ENCODE peak calls at places on chromosomes 5 and 9, in six cellular contexts. C is WTC11, K is K562, I is HepG2, A is H1, H is GM12878. B is an unnamed sample.

GRCh38 chr5:143016777-143017374 is 246.7 kb downstream of the ARHGAP26 start:
- DNase-seq in K (peak; percentile 54), I (no peak), A (no peak), C (peak; percentile 48), H (no peak), B (no peak)

GRCh38 chr5:145350501-145350900 is 484.6 kb downstream of the PRELID2 start:
- DNase-seq in A (no peak), H (no peak), K (no peak), I (no peak), C (no peak), B (no peak)

GRCh38 chr5:38755171-38755570 is 90.6 kb upstream of the OSMR start:
- DNase-seq in H (no peak), I (no peak), C (no peak), A (no peak), K (no peak), B (no peak)

GRCh38 chr9:14278291-14278721 is 35.6 kb downstream of the NFIB start:
- DNase-seq in H (no peak), I (peak; percentile 5), A (no peak), C (no peak), K (no peak), B (no peak)

GRCh38 chr5:154573011-154573410 is 95.0 kb upstream of the HAND1 start:
- DNase-seq in C (no peak), K (no peak), I (no peak), H (no peak), A (no peak), B (no peak)

GRCh38 chr5:33827885-33828284 is 63.9 kb downstream of the ADAMTS12 start:
- DNase-seq in K (no peak), I (no peak), A (no peak), C (no peak), H (no peak), B (no peak)

GRCh38 chr5:153672347-153673090 is 182.0 kb downstream of the GRIA1 start:
- DNase-seq in A (no peak), H (no peak), C (no peak), I (no peak), K (no peak), B (no peak)

GRCh38 chr9:91361294-91362201 is at the start of gene AUH:
- DNase-seq in I (peak; percentile 60), C (peak; percentile 87), K (peak; percentile 96), A (peak; percentile 47), H (peak; percentile 41), B (peak; percentile 40)

GRCh38 chr5:164844348-164844747 is 1338.9 kb downstream of the MAT2B start:
- DNase-seq in H (no peak), I (no peak), K (no peak), A (no peak), C (no peak), B (no peak)

GRCh38 chr9:108473209-108474112 is 382.3 kb downstream of the ACTL7B start:
- DNase-seq in H (no peak), A (no peak), K (no peak), C (no peak), I (no peak), B (no peak)

GRCh38 chr5:43110606-43111170 is 10.0 kb upstream of the ZNF131 start:
- DNase-seq in I (peak; percentile 43), H (no peak), A (no peak), C (peak; percentile 54), K (peak; percentile 37), B (peak; percentile 16)

GRCh38 chr5:116442095-116442534 is 132.5 kb downstream of the SEMA6A start:
- DNase-seq in K (no peak), C (no peak), H (no peak), I (no peak), A (no peak), B (no peak)
- TF ChIP-seq ATF3 in K (no peak), C (no peak), H (no peak), I (no peak), A (no peak), B (no peak)

GRCh38 chr9:38066167-38066906 is 2.7 kb downstream of the SHB start:
- DNase-seq in H (no peak), A (no peak), I (no peak), K (no peak), C (no peak), B (no peak)
- TF ChIP-seq ATF3 in H (no peak), A (no peak), I (no peak), K (no peak), C (no peak), B (no peak)

GRCh38 chr5:139863361-139863760 is 67.8 kb downstream of the PSD2 start:
- DNase-seq in I (no peak), C (no peak), A (no peak), K (no peak), H (no peak), B (no peak)
- TF ChIP-seq ATF3 in I (no peak), C (no peak), A (no peak), K (no peak), H (no peak), B (no peak)

DNA sequence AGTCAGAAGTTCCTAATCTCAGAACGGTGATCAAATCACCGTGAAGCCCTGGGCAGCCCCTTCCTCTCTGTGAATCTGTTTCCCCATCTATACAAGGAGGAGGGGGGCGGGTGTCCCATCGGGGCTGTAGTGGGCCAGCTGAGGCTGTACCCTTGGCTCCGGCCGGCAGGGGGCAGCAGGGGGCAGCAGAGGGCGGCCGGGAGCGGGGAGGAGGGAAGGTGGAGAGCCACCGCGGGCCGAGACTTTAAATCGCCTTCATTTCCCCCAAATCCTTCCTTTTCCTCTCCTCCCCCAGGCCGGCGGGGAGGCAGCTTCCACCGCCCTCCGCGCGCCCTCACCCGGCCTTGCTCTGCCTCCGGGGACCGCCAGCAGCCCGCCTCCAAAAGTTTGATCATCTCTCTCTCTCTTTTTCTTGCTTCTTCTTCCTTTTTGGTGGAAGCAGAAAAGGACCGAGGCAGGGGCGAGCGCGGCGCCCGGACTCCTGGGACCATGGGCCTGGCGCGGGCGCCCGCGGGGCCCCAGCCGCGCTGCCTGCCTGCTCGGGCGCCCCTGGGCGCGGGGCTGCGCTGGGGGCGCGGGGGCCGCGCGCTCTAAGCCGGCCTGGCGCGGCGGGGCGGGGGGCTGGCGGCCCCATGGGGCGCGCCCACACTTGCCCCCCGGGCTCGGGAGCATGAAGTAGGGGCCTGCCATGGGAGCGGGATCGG is at the start of gene COL27A1:
- DNase-seq in H (no peak), K (peak; percentile 85), I (peak; percentile 70), A (peak; percentile 49), C (peak; percentile 96), B (peak; percentile 19)
- TF ChIP-seq ATF3 in H (no peak), K (no peak), I (no peak), A (no peak), C (no peak), B (no peak)

GRCh38 chr9:764105-764524 is 77.4 kb upstream of the DMRT1 start:
- DNase-seq in I (peak; percentile 75), C (peak; percentile 75), K (peak; percentile 47), A (peak; percentile 67), H (no peak), B (peak; percentile 90)
- TF ChIP-seq ATF3 in I (no peak), C (no peak), K (no peak), A (no peak), H (no peak), B (no peak)

DNA sequence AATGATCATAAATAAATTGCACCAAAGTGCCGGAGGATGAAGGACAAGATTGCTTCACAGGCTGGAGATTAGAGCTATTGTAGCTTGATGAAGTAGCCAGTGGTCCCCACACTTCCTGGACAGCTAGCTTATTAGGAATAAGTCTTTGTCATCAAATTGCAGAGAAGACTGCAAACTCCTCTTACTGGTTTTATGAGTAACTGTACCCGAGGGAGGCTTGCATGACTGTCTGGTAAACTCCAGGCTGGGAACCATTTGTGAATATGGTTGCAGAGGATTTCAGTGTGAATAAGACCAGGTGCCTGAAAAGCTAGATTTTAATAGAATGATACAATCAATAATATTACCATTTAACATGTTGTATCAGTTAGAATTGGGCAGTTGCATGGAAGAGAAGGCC is 36.5 kb upstream of the SEMA5A start:
- DNase-seq in I (no peak), C (no peak), K (no peak), A (no peak), H (no peak), B (no peak)
- TF ChIP-seq ATF3 in I (no peak), C (no peak), K (no peak), A (no peak), H (no peak), B (no peak)

DNA sequence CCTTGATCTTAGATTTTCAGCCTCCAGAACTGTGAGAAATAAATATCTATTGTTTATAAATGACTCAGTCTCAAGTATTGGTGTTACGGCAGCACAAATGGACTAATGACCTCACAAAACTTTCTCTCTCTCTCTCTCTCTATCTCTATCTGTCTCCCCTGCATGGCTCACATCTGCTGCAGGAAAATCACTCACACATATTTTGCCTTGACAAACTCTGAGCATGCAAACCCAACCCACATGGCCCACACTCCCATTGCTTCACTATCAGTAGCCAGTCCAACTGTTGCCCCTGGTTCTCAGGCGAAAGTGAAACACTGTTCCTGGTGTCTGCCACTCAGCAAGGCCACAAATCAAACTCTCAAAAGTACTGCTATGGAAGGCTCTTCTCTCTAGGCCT is 66.4 kb upstream of the PIK3R1 start:
- DNase-seq in I (no peak), A (no peak), C (no peak), K (no peak), H (no peak), B (no peak)
- TF ChIP-seq ATF3 in I (no peak), A (no peak), C (no peak), K (no peak), H (no peak), B (no peak)